ENCODE peak calls at places on chromosomes 7 and 10, in seven cellular contexts. N is fibroblast of the conjunctiva; Z is nucleus accumbens; D is NCI-H2171; Y is uterus; R is naive thymus-derived CD4-positive, alpha-beta T cell; A is colonic mucosa. T is an unnamed sample.

GRCh38 chr7:117446220-117446815 is 19.0 kb upstream of the ASZ1 start:
- DNase-seq in N (no peak), Z (no peak), D (no peak), Y (no peak), R (no peak), A (no peak), T (no peak)

GRCh38 chr10:88401671-88402347 is 181.3 kb downstream of the RNLS start:
- DNase-seq in N (no peak), Z (no peak), D (no peak), Y (no peak), R (no peak), A (no peak), T (no peak)

GRCh38 chr10:118662228-118663035 is 67.0 kb upstream of the PRLHR start:
- DNase-seq in N (no peak), Z (no peak), D (no peak), Y (no peak), R (peak), A (no peak), T (no peak)

GRCh38 chr7:103106336-103107070 is 31.6 kb downstream of the ARMC10 start:
- DNase-seq in N (no peak), Z (no peak), D (no peak), Y (no peak), R (no peak), A (no peak), T (no peak)

GRCh38 chr10:124882313-124882712 is 59.6 kb upstream of the ZRANB1 start:
- DNase-seq in N (no peak), Z (no peak), D (no peak), Y (no peak), R (no peak), A (no peak), T (no peak)

GRCh38 chr7:157588271-157588589 is 251.4 kb downstream of the DNAJB6 start:
- DNase-seq in N (no peak), Z (peak), D (peak), Y (no peak), R (no peak), A (no peak), T (no peak)

GRCh38 chr10:51894752-51895151 is 195.4 kb upstream of the CSTF2T start:
- DNase-seq in N (peak), Z (no peak), D (no peak), Y (no peak), R (no peak), A (no peak), T (no peak)

GRCh38 chr10:91613411-91614253 is 19.2 kb downstream of the PPP1R3C start:
- DNase-seq in N (peak), Z (no peak), D (no peak), Y (peak), R (no peak), A (no peak), T (peak)

GRCh38 chr10:62728479-62728878 is 76.0 kb upstream of the ADO start:
- DNase-seq in N (no peak), Z (no peak), D (no peak), Y (no peak), R (no peak), A (no peak), T (no peak)

GRCh38 chr7:149510248-149510647 is 12.6 kb upstream of the ZNF746 start:
- DNase-seq in N (no peak), Z (no peak), D (no peak), Y (no peak), R (no peak), A (no peak), T (no peak)

GRCh38 chr10:91465261-91465660 is 55.1 kb downstream of the HECTD2 start:
- DNase-seq in N (no peak), Z (no peak), D (no peak), Y (no peak), R (no peak), A (no peak), T (no peak)

GRCh38 chr7:127813991-127814556 is 162.1 kb downstream of the SND1 start:
- DNase-seq in N (no peak), Z (no peak), D (no peak), Y (no peak), R (no peak), A (no peak), T (no peak)

GRCh38 chr7:107103369-107103768 is 58.9 kb downstream of the PRKAR2B start:
- DNase-seq in N (no peak), Z (no peak), D (no peak), Y (no peak), R (no peak), A (no peak), T (no peak)

GRCh38 chr7:4631664-4632171 is 50.4 kb upstream of the FOXK1 start:
- DNase-seq in N (peak), Z (peak), D (peak), Y (peak), R (peak), A (peak), T (peak)

GRCh38 chr7:109696723-109697122 is 1127.0 kb downstream of the DNAJB9 start:
- DNase-seq in N (no peak), Z (no peak), D (no peak), Y (no peak), R (no peak), A (no peak), T (no peak)

GRCh38 chr10:24320373-24320772 is 111.4 kb downstream of the KIAA1217 start:
- DNase-seq in N (no peak), Z (no peak), D (no peak), Y (no peak), R (no peak), A (no peak), T (no peak)

GRCh38 chr10:89118091-89118490 is 89.0 kb downstream of the CH25H start:
- DNase-seq in N (no peak), Z (no peak), D (no peak), Y (no peak), R (no peak), A (no peak), T (no peak)

GRCh38 chr10:71964669-71965515 is 697 bp downstream of the CHST3 start:
- DNase-seq in N (no peak), Z (peak), D (no peak), Y (peak), R (peak), A (peak), T (peak)

GRCh38 chr7:84529480-84530205 is 335.1 kb upstream of the SEMA3A start:
- DNase-seq in N (peak), Z (no peak), D (no peak), Y (no peak), R (no peak), A (no peak), T (no peak)

T was measured in gastrocnemius medialis.